ENCODE peak calls at places on chromosomes 7 and 10, in seven cellular contexts. E, B, D, N, S, V and W are unnamed samples.

GRCh38 chr7:22651534-22652243 is 75.3 kb upstream of the IL6 start:
- DNase-seq in B (peak), E (no peak), D (no peak), V (no peak), N (no peak), S (no peak), W (peak)

GRCh38 chr10:49115015-49115795 is at the start of gene VSTM4:
- DNase-seq in D (peak), E (no peak), V (no peak), S (peak), N (peak), B (no peak), W (peak)

GRCh38 chr7:121138262-121138933 is 149.9 kb downstream of the CPED1 start:
- DNase-seq in N (peak), E (peak), V (peak), D (no peak), B (no peak), S (peak), W (peak)

GRCh38 chr10:80186364-80187012 is 18.8 kb downstream of the ANXA11 start:
- DNase-seq in D (no peak), N (peak), E (no peak), B (no peak), V (no peak), S (no peak), W (no peak)

GRCh38 chr10:117734626-117735405 is 192.3 kb downstream of the EMX2 start:
- DNase-seq in D (peak), E (no peak), N (no peak), S (peak), B (no peak), V (no peak), W (no peak)

GRCh38 chr7:1810961-1811849 is 141.1 kb downstream of the ELFN1 start:
- DNase-seq in S (no peak), B (no peak), N (no peak), D (no peak), V (no peak), E (no peak), W (peak)

GRCh38 chr10:24418532-24418931 is 209.6 kb downstream of the KIAA1217 start:
- DNase-seq in S (no peak), N (no peak), D (no peak), V (no peak), B (peak), E (no peak), W (no peak)

GRCh38 chr7:157268540-157268939 is 68.3 kb upstream of the DNAJB6 start:
- DNase-seq in V (no peak), D (no peak), N (no peak), E (no peak), S (no peak), B (no peak), W (no peak)

GRCh38 chr10:70615784-70616511 is 13.4 kb upstream of the PRF1 start:
- DNase-seq in S (no peak), E (no peak), D (no peak), B (peak), N (no peak), V (no peak), W (peak)

GRCh38 chr7:95491634-95492314 is 6.0 kb downstream of the ASB4 start:
- DNase-seq in E (no peak), D (no peak), N (no peak), S (peak), B (peak), V (peak), W (no peak)

GRCh38 chr10:103622286-103622685 is 128.8 kb downstream of the NEURL1 start:
- DNase-seq in E (no peak), N (no peak), D (no peak), V (no peak), S (no peak), B (no peak), W (no peak)

GRCh38 chr7:134740364-134740763 is 39.1 kb upstream of the CALD1 start:
- DNase-seq in E (no peak), S (no peak), N (no peak), B (no peak), D (no peak), V (no peak), W (no peak)

GRCh38 chr10:95229724-95230627 is 35.9 kb downstream of the ACSM6 start:
- DNase-seq in D (no peak), N (no peak), V (no peak), S (no peak), B (peak), E (no peak), W (peak)

GRCh38 chr7:46847126-46847525 is 734.8 kb downstream of the TNS3 start:
- DNase-seq in E (no peak), B (no peak), S (no peak), V (no peak), D (no peak), N (no peak), W (peak)

GRCh38 chr10:29635711-29636144 is 957 bp upstream of the SVIL start:
- DNase-seq in V (no peak), B (no peak), E (no peak), D (no peak), S (no peak), N (peak), W (no peak)

GRCh38 chr10:30434273-30435067 is 486 bp downstream of the MAP3K8 start:
- DNase-seq in E (peak), V (no peak), D (peak), S (no peak), B (peak), N (peak), W (peak)

GRCh38 chr7:130884437-130885417 is 150.7 kb upstream of the KLF14 start:
- DNase-seq in B (peak), S (no peak), V (no peak), D (no peak), N (no peak), E (no peak), W (peak)

GRCh38 chr7:151595702-151596340 is 76.1 kb upstream of the RHEB start:
- DNase-seq in N (no peak), V (no peak), B (no peak), D (no peak), E (no peak), S (no peak), W (no peak)

GRCh38 chr10:101131962-101132635 is 999 bp downstream of the TLX1 start:
- DNase-seq in E (no peak), D (no peak), B (no peak), S (no peak), N (no peak), V (no peak), W (no peak)

GRCh38 chr10:22630229-22631174 is 83.9 kb downstream of the PIP4K2A start:
- DNase-seq in D (no peak), S (no peak), E (peak), N (peak), V (no peak), B (no peak), W (peak)

GRCh38 chr10:28569506-28570159 is 36.7 kb downstream of the WAC start:
- DNase-seq in N (no peak), B (peak), E (no peak), D (no peak), S (no peak), V (no peak), W (peak)

GRCh38 chr10:27564381-27564780 is 60.3 kb downstream of the RAB18 start:
- DNase-seq in N (no peak), E (peak), D (no peak), S (no peak), B (no peak), V (no peak), W (no peak)

GRCh38 chr10:126957111-126957510 is 51.9 kb downstream of the DOCK1 start:
- DNase-seq in E (no peak), B (no peak), S (no peak), N (no peak), V (no peak), D (no peak), W (no peak)

GRCh38 chr7:30595461-30596042 is 874 bp downstream of the GARS1 start:
- DNase-seq in S (no peak), V (no peak), D (no peak), N (no peak), E (peak), B (peak), W (peak)

GRCh38 chr7:98669417-98670015 is 52.4 kb downstream of the NPTX2 start:
- DNase-seq in D (no peak), N (no peak), S (no peak), V (no peak), B (no peak), E (no peak), W (no peak)

GRCh38 chr7:133807610-133808543 is 319.3 kb upstream of the LRGUK start:
- DNase-seq in D (no peak), E (no peak), B (no peak), V (no peak), N (no peak), S (peak), W (no peak)

GRCh38 chr7:64883113-64883905 is 19.8 kb upstream of the ZNF273 start:
- DNase-seq in S (no peak), B (no peak), D (no peak), E (no peak), N (no peak), V (no peak), W (no peak)

GRCh38 chr7:3168869-3169268 is 125.2 kb upstream of the CARD11 start:
- DNase-seq in B (no peak), V (no peak), S (no peak), D (no peak), N (no peak), E (no peak), W (no peak)

GRCh38 chr7:88586219-88586618 is 173.3 kb upstream of the ZNF804B start:
- DNase-seq in D (no peak), E (no peak), S (no peak), V (no peak), B (no peak), N (no peak), W (no peak)

GRCh38 chr10:3366043-3366442 is 193.5 kb upstream of the PITRM1 start:
- DNase-seq in E (no peak), V (no peak), B (no peak), N (no peak), D (no peak), S (no peak), W (no peak)